ENCODE peak calls at places on chromosomes 16 and 17, in five cellular contexts. X is Peyer's patch, W is A549, P is transverse colon, Q is body of pancreas. V is an unnamed sample.

GRCh38 chr16:57314161-57314785 is 29.8 kb upstream of the PLLP start:
- DNase-seq in X (no peak), P (no peak), W (no peak), Q (no peak), V (peak; percentile 57)

GRCh38 chr16:48558269-48558915 is 51.6 kb downstream of the N4BP1 start:
- DNase-seq in W (no peak), X (no peak), P (no peak), Q (no peak), V (no peak)

GRCh38 chr17:4708436-4708835 is 2.0 kb upstream of the ARRB2 start:
- DNase-seq in X (no peak), P (no peak), W (no peak), Q (no peak), V (no peak)

GRCh38 chr17:41695954-41696720 is 7.5 kb downstream of the EIF1 start:
- DNase-seq in P (peak; percentile 71), X (no peak), W (peak; percentile 94), Q (peak; percentile 67), V (peak; percentile 48)

GRCh38 chr16:57951204-57951960 is 19.5 kb downstream of the CNGB1 start:
- DNase-seq in W (no peak), X (no peak), P (no peak), Q (no peak), V (no peak)

GRCh38 chr16:8921626-8921984 is 39.5 kb downstream of the LITAFD start:
- DNase-seq in W (no peak), Q (no peak), P (no peak), X (no peak), V (no peak)

GRCh38 chr17:43721537-43722268 is 36.9 kb downstream of the SOST start:
- DNase-seq in P (no peak), W (no peak), X (no peak), Q (no peak), V (no peak)

GRCh38 chr16:57318240-57318970 is 33.9 kb upstream of the PLLP start:
- DNase-seq in W (no peak), X (no peak), P (no peak), Q (no peak), V (no peak)

GRCh38 chr17:17264430-17264829 is 16.6 kb downstream of the COPS3 start:
- DNase-seq in W (no peak), Q (no peak), X (no peak), P (no peak), V (no peak)

GRCh38 chr16:28572659-28573510 is 19.2 kb downstream of the SGF29 start:
- DNase-seq in Q (no peak), X (no peak), P (no peak), W (no peak), V (no peak)

GRCh38 chr17:17239832-17240231 is 2.9 kb upstream of the FLCN start:
- DNase-seq in X (no peak), W (no peak), P (no peak), Q (no peak), V (no peak)

GRCh38 chr17:45018514-45019176 is 32.8 kb downstream of the DCAKD start:
- DNase-seq in P (peak; percentile 41), W (no peak), Q (no peak), X (no peak), V (no peak)

GRCh38 chr16:12323007-12323699 is 346.6 kb downstream of the SNX29 start:
- DNase-seq in X (no peak), Q (no peak), W (no peak), P (no peak), V (no peak)

GRCh38 chr16:86611517-86611840 is 33.1 kb downstream of the FOXL1 start:
- DNase-seq in X (no peak), P (no peak), W (no peak), Q (no peak), V (no peak)

GRCh38 chr17:33667671-33668070 is 374.6 kb upstream of the ASIC2 start:
- DNase-seq in Q (no peak), W (no peak), P (no peak), X (no peak), V (no peak)

GRCh38 chr16:47533744-47534292 is 72.7 kb downstream of the PHKB start:
- DNase-seq in W (no peak), Q (no peak), P (no peak), X (no peak), V (no peak)

GRCh38 chr17:13931752-13932477 is 137.4 kb upstream of the COX10 start:
- DNase-seq in Q (peak; percentile 13), X (no peak), P (peak; percentile 42), W (no peak), V (peak; percentile 39)

GRCh38 chr16:31141489-31142108 is 6.1 kb upstream of the PRSS8 start:
- DNase-seq in X (peak; percentile 65), W (no peak), P (no peak), Q (peak; percentile 60), V (no peak)
- H3K4me3 ChIP-seq in X (peak overlapping the region; percentile 62), W (no peak overlapping the region), P (no peak overlapping the region), Q (no peak overlapping the region), V (peak overlapping the region; percentile 57)

DNA sequence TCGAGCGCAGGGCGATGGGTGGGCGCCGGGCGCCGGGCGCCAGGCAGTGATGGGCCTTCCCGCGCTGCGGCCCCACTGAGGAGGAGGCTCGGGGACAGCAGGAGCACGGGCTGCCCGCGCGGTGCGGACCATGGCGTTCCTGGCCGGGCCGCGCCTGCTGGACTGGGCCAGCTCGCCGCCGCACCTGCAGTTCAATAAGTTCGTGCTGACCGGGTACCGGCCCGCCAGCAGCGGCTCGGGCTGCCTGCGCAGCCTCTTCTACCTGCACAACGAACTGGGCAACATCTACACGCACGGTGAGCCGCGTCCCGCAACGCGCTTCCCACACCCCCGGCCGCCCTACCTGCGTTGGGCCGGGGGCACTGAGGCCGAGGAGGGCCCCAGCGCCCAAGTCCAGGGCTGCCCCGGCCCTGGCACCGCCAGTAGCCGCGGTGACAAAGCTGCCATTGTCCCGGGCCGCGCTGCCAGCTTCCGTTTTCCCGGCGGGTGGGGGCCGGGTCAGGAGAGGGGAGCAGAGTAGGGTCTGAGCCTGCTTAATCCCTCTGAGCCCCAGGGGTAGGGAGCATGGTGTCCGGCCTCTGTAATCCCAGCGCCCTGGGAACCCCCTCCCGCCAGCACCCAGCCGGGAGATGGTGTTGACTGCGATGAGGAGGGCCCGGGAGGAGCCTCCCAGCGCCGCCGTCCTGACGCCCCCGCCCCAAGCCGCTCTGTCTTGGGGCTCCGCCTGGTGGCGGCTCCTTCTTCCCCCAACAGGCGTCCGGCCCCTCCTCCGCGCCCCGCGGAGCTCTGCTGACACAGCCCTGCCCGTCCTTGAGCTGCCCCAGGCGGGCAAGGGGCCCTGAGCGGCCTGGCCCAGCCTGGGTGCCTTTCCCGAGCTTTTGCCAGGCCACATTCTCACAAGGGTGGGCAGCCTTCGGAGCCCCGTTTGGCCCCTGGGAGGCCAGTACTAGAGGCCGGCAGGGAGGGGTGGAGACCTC is 685 bp downstream of the PAQR4 start:
- DNase-seq in Q (peak; percentile 71), W (peak; percentile 73), X (peak; percentile 76), P (peak; percentile 68), V (peak; percentile 69)
- TF ChIP-seq CTCF in Q (peak; percentile 22), W (peak; percentile 48), X (peak; percentile 29), P (peak; percentile 36), V (no peak)

DNA sequence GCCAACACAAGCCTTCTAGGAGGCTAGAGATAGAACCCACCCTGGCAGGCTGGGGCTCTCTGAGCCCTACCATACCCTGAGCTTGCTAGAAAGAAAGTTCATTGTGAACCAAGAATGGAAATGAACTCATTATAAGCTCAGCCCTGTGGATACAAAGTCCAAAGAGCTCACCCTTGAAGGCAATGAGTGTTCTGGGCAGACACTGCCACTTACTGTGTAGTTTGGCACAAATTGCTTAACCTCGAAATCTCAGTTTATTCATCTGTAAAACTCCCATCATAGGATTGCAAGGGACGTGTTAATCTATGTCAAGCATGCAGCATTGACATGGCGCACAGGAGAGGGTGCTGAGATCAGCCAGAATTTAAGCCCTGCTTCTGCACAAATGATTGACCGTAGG is 5.5 kb downstream of the KDM8 start:
- DNase-seq in W (no peak), X (no peak), P (no peak), Q (peak; percentile 69), V (no peak)
- TF ChIP-seq POLR2A in W (no peak), X (no peak), P (no peak), Q (peak; percentile 66), V (no peak)

GRCh38 chr16:4232541-4233386 is 9.1 kb downstream of the SRL start:
- DNase-seq in Q (no peak), W (no peak), P (no peak), X (no peak), V (no peak)
- H3K4me3 ChIP-seq in Q (no peak overlapping the region), W (no peak overlapping the region), P (no peak overlapping the region), X (no peak overlapping the region), V (no peak overlapping the region)

GRCh38 chr16:549544-550263 is 10.5 kb upstream of the PRR35 start:
- DNase-seq in W (no peak), P (no peak), X (no peak), Q (no peak), V (no peak)

GRCh38 chr16:548586-548985 is 11.6 kb upstream of the PRR35 start:
- DNase-seq in X (no peak), W (no peak), P (no peak), Q (no peak), V (no peak)

GRCh38 chr16:544517-544916 is 15.7 kb upstream of the PRR35 start:
- DNase-seq in X (no peak), P (no peak), Q (no peak), W (no peak), V (no peak)

GRCh38 chr16:543301-544164 is 16.0 kb downstream of the CAPN15 start:
- DNase-seq in X (peak; percentile 65), Q (no peak), W (no peak), P (no peak), V (peak; percentile 42)

DNA sequence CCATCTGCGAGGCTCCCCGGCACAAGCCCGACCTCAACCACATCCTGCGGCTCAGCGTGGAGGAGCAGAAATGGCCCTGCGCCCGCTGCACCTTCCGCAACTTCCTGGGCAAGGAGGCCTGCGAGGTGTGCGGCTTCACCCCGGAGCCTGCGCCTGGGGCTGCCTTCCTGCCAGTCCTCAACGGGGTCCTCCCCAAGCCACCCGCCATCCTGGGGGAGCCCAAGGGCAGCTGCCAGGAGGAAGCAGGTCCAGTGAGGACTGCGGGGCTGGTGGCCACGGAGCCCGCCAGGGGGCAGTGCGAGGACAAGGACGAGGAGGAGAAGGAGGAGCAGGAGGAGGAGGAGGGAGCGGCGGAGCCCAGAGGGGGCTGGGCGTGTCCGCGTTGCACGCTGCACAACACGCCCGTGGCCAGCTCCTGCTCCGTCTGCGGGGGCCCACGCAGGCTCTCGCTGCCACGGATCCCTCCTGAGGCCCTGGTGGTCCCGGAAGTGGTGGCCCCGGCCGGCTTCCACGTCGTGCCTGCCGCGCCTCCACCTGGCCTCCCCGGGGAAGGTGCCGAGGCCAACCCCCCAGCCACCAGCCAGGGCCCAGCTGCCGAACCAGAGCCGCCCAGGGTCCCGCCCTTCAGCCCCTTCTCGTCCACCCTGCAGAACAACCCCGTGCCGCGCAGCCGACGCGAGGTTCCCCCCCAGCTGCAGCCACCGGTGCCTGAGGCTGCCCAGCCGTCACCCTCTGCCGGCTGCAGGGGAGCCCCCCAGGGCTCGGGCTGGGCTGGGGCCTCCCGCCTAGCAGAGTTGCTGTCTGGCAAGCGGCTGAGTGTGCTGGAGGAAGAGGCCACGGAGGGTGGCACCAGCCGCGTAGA is 13.1 kb upstream of the PRR35 start:
- DNase-seq in W (no peak), X (peak; percentile 89), P (peak; percentile 86), Q (peak; percentile 60), V (peak; percentile 78)
- TF ChIP-seq CTCF in W (peak; percentile 54), X (peak; percentile 40), P (peak; percentile 79), Q (peak; percentile 21), V (peak; percentile 54)

GRCh38 chr17:77319211-77320031 is 178.7 kb downstream of the SEC14L1 start:
- DNase-seq in P (peak; percentile 94), X (peak; percentile 90), Q (peak; percentile 61), W (peak; percentile 95), V (peak; percentile 88)
- TF ChIP-seq POLR2A in P (peak; percentile 88), X (peak; percentile 82), Q (peak; percentile 68), W (peak; percentile 46), V (peak; percentile 38)

V was measured in stomach.